ENCODE peak calls at places on chromosomes 3 and 15, in nine cellular contexts. C is omental fat pad, S is neural progenitor cell, V is BE2C, Z is fibroblast of pulmonary artery, J is nephron progenitor cell, I is hepatocyte, W is A549, O is cardiac fibroblast. F is an unnamed sample.

GRCh38 chr3:134073583-134073945 is 43.8 kb upstream of the SLCO2A1 start:
- DNase-seq in O (no peak), W (no peak), C (no peak), J (no peak), S (no peak), Z (no peak), I (no peak), V (no peak), F (no peak)

GRCh38 chr3:72907131-72907697 is 19.4 kb downstream of the GXYLT2 start:
- DNase-seq in O (peak), I (peak), Z (peak), J (no peak), S (no peak), W (no peak), V (no peak), C (no peak), F (no peak)

GRCh38 chr3:184590795-184591194 is 29.2 kb downstream of the EPHB3 start:
- DNase-seq in C (no peak), W (no peak), O (no peak), I (no peak), J (no peak), S (no peak), V (peak), Z (peak), F (no peak)

GRCh38 chr15:88467935-88468528 is 524 bp downstream of the MRPS11 start:
- DNase-seq in S (peak), O (peak), Z (peak), J (peak), I (no peak), C (no peak), V (peak), W (peak), F (no peak)

GRCh38 chr3:33006571-33007286 is 55.3 kb downstream of the CCR4 start:
- DNase-seq in I (no peak), C (no peak), O (no peak), S (no peak), J (no peak), Z (no peak), W (no peak), V (no peak), F (no peak)

GRCh38 chr3:72818092-72818721 is 30.0 kb downstream of the SHQ1 start:
- DNase-seq in C (no peak), J (no peak), W (peak), O (peak), V (peak), Z (peak), S (peak), I (peak), F (no peak)

GRCh38 chr3:137180220-137180619 is 222.4 kb downstream of the IL20RB start:
- DNase-seq in O (no peak), V (no peak), S (no peak), J (no peak), C (no peak), I (no peak), W (no peak), Z (no peak), F (no peak)

GRCh38 chr3:158991146-158991705 is 189.4 kb downstream of the MFSD1 start:
- DNase-seq in W (no peak), C (no peak), S (peak), I (peak), J (peak), Z (no peak), V (no peak), O (no peak), F (no peak)

GRCh38 chr3:188689101-188689574 is 482.6 kb upstream of the TPRG1 start:
- DNase-seq in J (no peak), C (no peak), I (no peak), W (no peak), Z (peak), O (peak), V (no peak), S (no peak), F (no peak)

GRCh38 chr3:23629181-23629893 is 176.4 kb upstream of the UBE2E1 start:
- DNase-seq in S (no peak), W (peak), C (no peak), J (no peak), O (peak), V (no peak), Z (peak), I (peak), F (no peak)

GRCh38 chr3:179506792-179507191 is 55.5 kb upstream of the GNB4 start:
- DNase-seq in V (no peak), I (no peak), W (no peak), S (no peak), J (no peak), Z (no peak), O (no peak), C (no peak), F (no peak)

GRCh38 chr3:96012941-96013340 is 801.5 kb upstream of the EPHA6 start:
- DNase-seq in C (no peak), Z (no peak), W (no peak), I (no peak), S (no peak), J (no peak), V (no peak), O (peak), F (no peak)

GRCh38 chr15:53834214-53834613 is 74.8 kb upstream of the WDR72 start:
- DNase-seq in V (peak), Z (no peak), J (no peak), S (no peak), I (no peak), W (no peak), O (no peak), C (no peak), F (no peak)

GRCh38 chr3:144053121-144053520 is 81.5 kb downstream of the DIPK2A start:
- DNase-seq in J (no peak), C (no peak), W (no peak), S (no peak), Z (peak), V (no peak), I (no peak), O (peak), F (no peak)

GRCh38 chr15:25208735-25209134 is 230.1 kb downstream of the UBE3A start:
- DNase-seq in O (no peak), I (no peak), C (no peak), W (no peak), V (no peak), Z (no peak), J (no peak), S (no peak), F (no peak)
- TF ChIP-seq CTCF in O (no peak), I (no peak), C (no peak), W (no peak), V (no peak), Z (no peak), J (no peak), S (no peak), F (no peak)

GRCh38 chr3:50516048-50516871 is 12.8 kb upstream of the CACNA2D2 start:
- DNase-seq in J (peak), Z (peak), C (no peak), S (peak), I (peak), V (peak), W (no peak), O (no peak), F (no peak)

GRCh38 chr3:50519471-50520089 is 16.1 kb upstream of the CACNA2D2 start:
- DNase-seq in S (peak), O (peak), Z (peak), I (peak), J (peak), C (peak), W (peak), V (peak), F (no peak)

GRCh38 chr3:50518441-50518840 is 15.0 kb upstream of the CACNA2D2 start:
- DNase-seq in O (no peak), W (no peak), I (no peak), V (no peak), C (no peak), S (no peak), J (no peak), Z (no peak), F (no peak)

GRCh38 chr3:50515565-50516047 is 12.2 kb upstream of the CACNA2D2 start:
- DNase-seq in Z (peak), J (peak), S (peak), O (no peak), C (no peak), I (peak), V (peak), W (no peak), F (no peak)

GRCh38 chr3:50517721-50518206 is 14.3 kb upstream of the CACNA2D2 start:
- DNase-seq in W (no peak), J (no peak), C (no peak), V (no peak), S (no peak), O (no peak), Z (no peak), I (no peak), F (no peak)
- TF ChIP-seq CTCF in W (no peak), J (no peak), C (no peak), V (no peak), S (no peak), O (no peak), Z (no peak), I (no peak), F (no peak)

DNA sequence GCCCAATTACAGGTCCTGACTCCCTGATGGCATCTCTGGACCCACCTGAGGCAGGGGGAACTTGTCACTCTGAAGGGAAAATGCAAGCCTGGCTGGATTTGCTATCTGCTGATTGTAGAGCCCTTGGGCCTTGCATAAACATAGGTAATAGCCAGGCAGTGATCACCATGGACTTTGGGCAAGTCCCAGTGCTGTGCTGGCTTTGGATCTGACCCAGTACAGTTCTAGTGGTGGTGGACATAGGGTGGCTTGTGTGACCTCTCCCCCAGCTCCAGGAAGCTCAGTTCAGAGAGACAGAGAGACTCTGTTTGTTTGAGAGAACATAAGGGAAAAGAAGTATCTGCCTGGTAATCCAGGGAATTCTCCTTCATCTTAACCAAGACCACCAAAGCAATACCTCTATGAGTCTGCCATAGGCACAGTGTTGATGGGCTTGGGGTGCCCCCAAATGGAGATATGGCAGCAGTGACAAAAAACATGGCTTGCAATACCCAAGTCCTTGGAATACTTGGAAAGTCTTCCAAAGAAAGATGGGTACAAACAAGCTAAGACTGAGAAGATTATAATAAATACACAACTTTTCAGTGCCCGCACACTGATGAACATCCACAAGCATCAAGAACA is 348.5 kb downstream of the PYDC2 start:
- DNase-seq in W (no peak), S (peak), I (no peak), O (no peak), J (no peak), C (no peak), Z (no peak), V (no peak), F (no peak)
- TF ChIP-seq CTCF in W (no peak), S (peak), I (no peak), O (no peak), J (no peak), C (no peak), Z (no peak), V (no peak), F (no peak)

DNA sequence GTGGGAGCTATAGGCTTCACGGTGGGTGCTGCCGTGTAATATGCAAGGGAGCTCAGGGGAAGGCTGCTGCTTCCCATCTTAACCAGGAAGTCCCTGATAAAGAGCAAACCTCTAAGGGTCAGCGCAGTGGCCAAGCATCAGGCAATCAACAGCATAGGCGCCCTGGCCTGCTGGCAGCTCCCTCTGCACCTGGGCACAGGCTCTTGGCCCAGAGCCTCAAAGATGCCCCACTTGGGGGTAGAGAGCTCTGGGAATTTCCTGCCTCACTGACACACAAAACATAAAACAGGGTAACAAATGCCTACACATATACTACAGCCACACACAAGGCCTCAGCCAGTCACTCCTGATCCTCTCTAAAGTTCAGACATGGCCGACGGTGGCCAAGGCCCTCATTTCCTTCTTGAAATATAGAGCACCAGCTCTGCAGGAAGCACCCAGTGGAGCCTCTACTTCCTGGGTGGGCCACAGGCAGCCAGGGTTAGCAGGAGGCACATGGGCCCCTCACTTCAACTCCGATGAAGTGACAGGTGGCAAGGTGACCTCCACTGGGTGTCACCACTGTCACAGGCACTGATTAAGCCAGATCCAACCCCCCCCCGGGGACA is 20.5 kb downstream of the SLC41A3 start:
- DNase-seq in W (no peak), V (no peak), Z (no peak), I (no peak), S (no peak), J (no peak), C (no peak), O (no peak), F (no peak)
- TF ChIP-seq CTCF in W (no peak), V (no peak), Z (no peak), I (no peak), S (no peak), J (no peak), C (no peak), O (no peak), F (no peak)

GRCh38 chr3:169181666-169182065 is 481.8 kb downstream of the MECOM start:
- DNase-seq in W (no peak), O (no peak), C (no peak), I (no peak), Z (no peak), V (no peak), J (no peak), S (no peak), F (no peak)
- TF ChIP-seq CTCF in W (no peak), O (no peak), C (no peak), I (no peak), Z (no peak), V (no peak), J (no peak), S (no peak), F (no peak)

GRCh38 chr15:67832031-67832551 is 6.8 kb downstream of the SKOR1 start:
- DNase-seq in J (no peak), I (no peak), O (peak), W (peak), Z (peak), S (peak), C (no peak), V (peak), F (no peak)
- TF ChIP-seq CTCF in J (peak), I (peak), O (peak), W (peak), Z (peak), S (peak), C (no peak), V (peak), F (no peak)